ENCODE peak calls at places on chromosomes 6 and 20, in nine cellular contexts. S, Y, M, X, C, U, P, L and T are unnamed samples.

GRCh38 chr6:139378226-139378625 is 3.8 kb upstream of the CITED2 start:
- DNase-seq in S (no peak), Y (no peak), M (peak), X (no peak), C (no peak), U (no peak), P (no peak), L (no peak), T (no peak)

GRCh38 chr6:39171489-39172376 is 56.7 kb upstream of the SAYSD1 start:
- DNase-seq in S (no peak), Y (no peak), M (no peak), X (no peak), C (no peak), U (no peak), P (no peak), L (no peak), T (no peak)

GRCh38 chr6:164663634-164664033 is 645.8 kb downstream of the C6orf118 start:
- DNase-seq in S (no peak), Y (no peak), M (no peak), X (no peak), C (no peak), U (no peak), P (no peak), L (no peak), T (no peak)

GRCh38 chr20:47801759-47802158 is 16.5 kb upstream of the SULF2 start:
- DNase-seq in S (no peak), Y (no peak), M (no peak), X (no peak), C (no peak), U (no peak), P (no peak), L (no peak), T (no peak)

GRCh38 chr6:132380358-132380757 is 20.9 kb downstream of the MOXD1 start:
- DNase-seq in S (no peak), Y (no peak), M (no peak), X (no peak), C (no peak), U (no peak), P (no peak), L (no peak), T (no peak)

GRCh38 chr6:6884193-6884627 is 223.6 kb upstream of the RREB1 start:
- DNase-seq in S (no peak), Y (no peak), M (no peak), X (no peak), C (no peak), U (no peak), P (no peak), L (no peak), T (no peak)

GRCh38 chr6:37182736-37183590 is 13.0 kb downstream of the PIM1 start:
- DNase-seq in S (peak), Y (no peak), M (no peak), X (no peak), C (no peak), U (no peak), P (peak), L (no peak), T (peak)

GRCh38 chr6:148523051-148523450 is 180.4 kb downstream of the SASH1 start:
- DNase-seq in S (no peak), Y (no peak), M (no peak), X (no peak), C (peak), U (no peak), P (no peak), L (no peak), T (no peak)

GRCh38 chr6:143110572-143110971 is 49.9 kb downstream of the AIG1 start:
- DNase-seq in S (no peak), Y (no peak), M (no peak), X (no peak), C (no peak), U (no peak), P (no peak), L (no peak), T (no peak)

GRCh38 chr6:3351105-3351676 is 92.4 kb downstream of the PSMG4 start:
- DNase-seq in S (no peak), Y (no peak), M (no peak), X (no peak), C (no peak), U (no peak), P (no peak), L (no peak), T (no peak)

GRCh38 chr20:38125157-38126056 is 39.7 kb downstream of the TGM2 start:
- DNase-seq in S (no peak), Y (no peak), M (no peak), X (no peak), C (peak), U (peak), P (peak), L (peak), T (no peak)

GRCh38 chr6:147322299-147323162 is 118.3 kb downstream of the STXBP5 start:
- DNase-seq in S (no peak), Y (no peak), M (no peak), X (no peak), C (no peak), U (no peak), P (no peak), L (no peak), T (peak)

GRCh38 chr20:13262302-13262650 is 41.2 kb downstream of the ISM1 start:
- DNase-seq in S (no peak), Y (no peak), M (no peak), X (no peak), C (no peak), U (no peak), P (no peak), L (no peak), T (no peak)

GRCh38 chr6:43870660-43871061 is 100.7 kb downstream of the VEGFA start:
- DNase-seq in S (no peak), Y (no peak), M (no peak), X (no peak), C (no peak), U (no peak), P (no peak), L (no peak), T (no peak)

DNA sequence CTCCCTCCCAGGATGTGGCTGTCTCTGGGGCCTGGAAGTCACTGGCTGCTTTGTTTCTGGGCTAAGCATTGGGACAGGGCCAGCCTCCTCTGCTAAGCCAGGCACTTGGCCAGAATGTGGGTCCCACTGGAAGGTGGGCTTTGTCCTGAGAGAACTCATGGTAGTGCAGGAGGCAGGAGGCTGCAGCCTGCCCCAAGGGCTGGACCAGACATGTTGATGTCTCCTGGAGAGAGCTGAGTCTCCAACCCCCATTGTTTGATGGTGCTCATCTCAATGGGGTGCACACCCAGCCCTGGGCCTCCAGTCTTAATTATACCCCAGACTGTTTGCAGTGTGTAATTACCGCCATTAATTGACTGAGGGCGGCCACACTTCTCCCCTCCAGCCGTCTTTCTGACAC is 220.5 kb upstream of the PMEPA1 start:
- DNase-seq in S (no peak), Y (no peak), M (no peak), X (no peak), C (no peak), U (no peak), P (no peak), L (no peak), T (no peak)
- TF ChIP-seq CTCF in S (no peak), Y (no peak), M (no peak), X (no peak), C (no peak), U (no peak), P (no peak), L (no peak), T (no peak)

DNA sequence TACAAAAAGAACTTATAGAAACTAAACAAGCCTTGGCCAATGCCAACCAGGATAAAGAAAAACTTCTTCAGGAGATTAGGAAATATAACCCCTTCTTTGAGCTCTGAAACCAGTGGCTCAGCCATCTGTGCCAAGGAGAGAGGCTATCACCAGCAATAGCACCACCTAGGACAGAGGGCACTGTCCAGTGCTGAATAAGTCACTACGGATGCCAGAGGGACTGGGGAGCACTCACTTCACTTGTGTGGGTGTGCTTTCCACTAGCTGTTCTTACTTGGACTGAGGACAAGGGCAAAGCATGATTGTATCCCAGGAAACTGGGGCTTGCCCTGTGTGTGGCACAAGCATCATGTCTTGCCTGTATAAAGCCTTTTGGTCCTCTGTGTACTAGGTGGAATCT is 15.5 kb downstream of the TAF11 start:
- DNase-seq in S (no peak), Y (no peak), M (no peak), X (no peak), C (no peak), U (no peak), P (no peak), L (no peak), T (no peak)
- TF ChIP-seq CTCF in S (no peak), Y (no peak), M (no peak), X (no peak), C (no peak), U (no peak), P (no peak), L (no peak), T (no peak)

GRCh38 chr6:137867685-137868509 is 838 bp downstream of the TNFAIP3 start:
- DNase-seq in S (peak), Y (no peak), M (peak), X (peak), C (peak), U (peak), P (no peak), L (peak), T (no peak)

GRCh38 chr6:137869781-137870180 is 2.7 kb downstream of the TNFAIP3 start:
- DNase-seq in S (no peak), Y (no peak), M (no peak), X (no peak), C (no peak), U (no peak), P (no peak), L (no peak), T (no peak)

GRCh38 chr6:137870744-137871247 is 3.7 kb downstream of the TNFAIP3 start:
- DNase-seq in S (peak), Y (no peak), M (peak), X (no peak), C (no peak), U (no peak), P (no peak), L (no peak), T (peak)

GRCh38 chr6:137870286-137870685 is 3.2 kb downstream of the TNFAIP3 start:
- DNase-seq in S (no peak), Y (no peak), M (no peak), X (no peak), C (no peak), U (no peak), P (no peak), L (no peak), T (no peak)

GRCh38 chr6:137868721-137869631 is 1.9 kb downstream of the TNFAIP3 start:
- DNase-seq in S (no peak), Y (no peak), M (peak), X (no peak), C (peak), U (no peak), P (no peak), L (no peak), T (no peak)
- TF ChIP-seq CTCF in S (peak), Y (no peak), M (peak), X (no peak), C (peak), U (no peak), P (no peak), L (peak), T (peak)

GRCh38 chr6:109079981-109080380 is 14.7 kb downstream of the SESN1 start:
- DNase-seq in S (no peak), Y (no peak), M (no peak), X (no peak), C (no peak), U (peak), P (no peak), L (no peak), T (no peak)
- TF ChIP-seq CTCF in S (no peak), Y (no peak), M (no peak), X (no peak), C (no peak), U (no peak), P (no peak), L (no peak), T (no peak)